ENCODE peak calls at places on chromosome 12, in four cellular contexts. Q is tibial artery; T is CD4-positive, alpha-beta memory T cell; K is colonic mucosa. A is an unnamed sample.
A peak's percentile ranks its signal among the peaks of the same experiment; 100 is the strongest.

GRCh38 chr12:116244001-116244400 is 33.5 kb downstream of the MED13L start:
- DNase-seq in Q (no peak), T (no peak), K (no peak), A (no peak)

GRCh38 chr12:53066594-53066978 is 12.6 kb downstream of the SPRYD3 start:
- DNase-seq in Q (no peak), T (no peak), K (no peak), A (no peak)

GRCh38 chr12:127773520-127773919 is 493.4 kb upstream of the TMEM132C start:
- DNase-seq in Q (no peak), T (no peak), K (no peak), A (no peak)

GRCh38 chr12:79618848-79619404 is 71.8 kb downstream of the PAWR start:
- DNase-seq in Q (no peak), T (no peak), K (no peak), A (no peak)

GRCh38 chr12:114864688-114865685 is 181.0 kb upstream of the TBX3 start:
- DNase-seq in Q (no peak), T (no peak), K (no peak), A (no peak)

GRCh38 chr12:77796775-77797174 is 33.9 kb upstream of the NAV3 start:
- DNase-seq in Q (no peak), T (no peak), K (no peak), A (no peak)

GRCh38 chr12:111775205-111776193 is 8.8 kb downstream of the ALDH2 start:
- DNase-seq in Q (peak; percentile 94), T (no peak), K (peak; percentile 93), A (no peak)

GRCh38 chr12:62522984-62523383 is 56.4 kb downstream of the MON2 start:
- DNase-seq in Q (no peak), T (no peak), K (no peak), A (no peak)

GRCh38 chr12:10726945-10727344 is 3.8 kb upstream of the YBX3 start:
- DNase-seq in Q (no peak), T (no peak), K (no peak), A (no peak)

GRCh38 chr12:57340104-57340503 is 89.1 kb upstream of the STAC3 start:
- DNase-seq in Q (peak; percentile 70), T (no peak), K (peak; percentile 33), A (no peak)

GRCh38 chr12:79300199-79300568 is 390.6 kb downstream of the PAWR start:
- DNase-seq in Q (no peak), T (no peak), K (no peak), A (no peak)

GRCh38 chr12:67322580-67322979 is 53.4 kb downstream of the CAND1 start:
- DNase-seq in Q (no peak), T (no peak), K (no peak), A (no peak)

GRCh38 chr12:120656008-120656407 is 15.6 kb downstream of the CABP1 start:
- DNase-seq in Q (no peak), T (no peak), K (no peak), A (no peak)

GRCh38 chr12:8912910-8913309 is 1.4 kb upstream of the PHC1 start:
- DNase-seq in Q (no peak), T (peak; percentile 29), K (no peak), A (peak; percentile 14)

GRCh38 chr12:93889516-93890202 is 212.5 kb downstream of the CRADD start:
- DNase-seq in Q (no peak), T (no peak), K (no peak), A (no peak)

GRCh38 chr12:102429211-102429610 is 51.2 kb downstream of the IGF1 start:
- DNase-seq in Q (no peak), T (no peak), K (no peak), A (no peak)

GRCh38 chr12:2902287-2902880 is 11.7 kb downstream of the TULP3 start:
- DNase-seq in Q (no peak), T (no peak), K (no peak), A (no peak)

GRCh38 chr12:120261951-120262851 is 3.3 kb downstream of the PXN start:
- DNase-seq in Q (no peak), T (peak; percentile 38), K (peak; percentile 38), A (no peak)

GRCh38 chr12:107374136-107374535 is 280.8 kb upstream of the CRY1 start:
- DNase-seq in Q (no peak), T (no peak), K (no peak), A (peak; percentile 29)

GRCh38 chr12:116384629-116385485 is 107.4 kb upstream of the MED13L start:
- DNase-seq in Q (no peak), T (no peak), K (no peak), A (no peak)

GRCh38 chr12:111451649-111452129 is 46.0 kb downstream of the SH2B3 start:
- DNase-seq in Q (peak; percentile 41), T (peak; percentile 77), K (no peak), A (peak; percentile 71)

GRCh38 chr12:126347421-126347820 is 1282.2 kb downstream of the AACS start:
- DNase-seq in Q (no peak), T (no peak), K (no peak), A (no peak)

GRCh38 chr12:92988622-92989130 is 59.6 kb upstream of the EEA1 start:
- DNase-seq in Q (no peak), T (no peak), K (no peak), A (no peak)

GRCh38 chr12:58841058-58841798 is 79.1 kb downstream of the LRIG3 start:
- DNase-seq in Q (no peak), T (no peak), K (no peak), A (no peak)

GRCh38 chr12:51021694-51022093 is 4.5 kb downstream of the SLC11A2 start:
- DNase-seq in Q (no peak), T (no peak), K (no peak), A (no peak)

GRCh38 chr12:119693006-119693405 is 25.1 kb downstream of the PRKAB1 start:
- DNase-seq in Q (peak; percentile 64), T (no peak), K (peak; percentile 84), A (no peak)

GRCh38 chr12:122836027-122836921 is 1.0 kb downstream of the HIP1R start:
- DNase-seq in Q (peak; percentile 64), T (peak; percentile 68), K (peak; percentile 78), A (no peak)

GRCh38 chr12:122837306-122838265 is 2.3 kb downstream of the HIP1R start:
- DNase-seq in Q (no peak), T (no peak), K (peak; percentile 69), A (no peak)

GRCh38 chr12:122835693-122836026 is 403 bp downstream of the HIP1R start:
- DNase-seq in Q (no peak), T (no peak), K (no peak), A (peak; percentile 19)

GRCh38 chr12:122834229-122834920 is 882 bp upstream of the HIP1R start:
- DNase-seq in Q (peak; percentile 75), T (peak; percentile 27), K (peak; percentile 70), A (peak; percentile 38)

DNA sequence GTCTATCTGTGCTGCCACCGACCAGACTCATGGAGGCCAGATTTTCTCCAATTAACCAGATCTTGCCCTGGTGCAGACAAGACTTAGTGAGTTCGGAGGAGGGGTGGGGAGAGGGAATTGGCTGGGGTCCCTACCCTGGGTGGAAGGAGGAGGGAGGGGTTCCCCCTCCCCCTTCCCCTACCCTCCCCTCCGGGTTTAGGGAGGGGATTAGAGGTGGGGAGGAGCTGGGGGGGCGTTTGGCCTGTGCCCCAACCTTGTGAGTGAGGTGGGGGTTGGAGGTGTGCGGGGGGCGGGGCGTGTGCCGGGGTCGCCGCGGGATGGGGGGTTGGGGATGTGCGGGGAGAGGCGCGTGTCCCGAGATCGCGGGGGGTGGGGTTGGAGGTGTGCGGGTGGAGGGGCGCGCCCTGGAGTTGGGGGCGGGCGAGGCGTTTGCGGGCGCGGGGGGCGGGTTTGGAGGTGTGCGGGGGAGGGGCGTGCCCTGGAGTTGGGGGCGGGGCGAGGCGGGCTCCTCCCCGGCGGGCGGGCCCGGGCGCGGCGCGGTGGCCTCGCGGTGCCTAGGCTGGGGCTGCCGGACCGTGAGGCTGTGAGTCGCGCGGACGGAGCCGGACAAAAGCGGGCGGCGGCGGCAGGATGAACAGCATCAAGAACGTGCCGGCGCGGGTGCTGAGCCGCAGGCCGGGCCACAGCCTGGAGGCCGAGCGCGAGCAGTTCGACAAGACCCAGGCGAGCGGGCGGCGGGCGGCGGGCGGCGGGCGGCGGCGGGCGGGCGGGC is at the start of gene HIP1R:
- DNase-seq in Q (peak; percentile 69), T (peak; percentile 47), K (peak; percentile 74), A (peak; percentile 41)
- H3K27ac ChIP-seq in Q (peak within 1 kb of the TSS; percentile 67), T (peak within 1 kb of the TSS; percentile 55), K (peak within 1 kb of the TSS; percentile 77), A (peak within 1 kb of the TSS; percentile 56)

GRCh38 chr12:128966411-128966810 is 113.1 kb downstream of the GLT1D1 start:
- DNase-seq in Q (no peak), T (no peak), K (no peak), A (no peak)
- H3K9me3 ChIP-seq in Q (no peaks in the 10 kb centered on the region), T (no peaks in the 10 kb centered on the region), K (no peaks in the 10 kb centered on the region), A (no peaks in the 10 kb centered on the region)

GRCh38 chr12:124370384-124370783 is 75.5 kb downstream of the RFLNA start:
- DNase-seq in Q (no peak), T (no peak), K (no peak), A (no peak)
- H3K27ac ChIP-seq in Q (peak overlapping the region; percentile 85), T (no peak overlapping the region), K (peak overlapping the region; percentile 78), A (no peak overlapping the region)

GRCh38 chr12:34400423-34400881 is 378.2 kb downstream of the ALG10 start:
- DNase-seq in Q (peak; percentile 49), T (no peak), K (peak; percentile 10), A (no peak)
- H3K9me3 ChIP-seq in Q (no peaks in the 10 kb centered on the region), T (peaks cover 8% of the 10 kb centered on the region), K (no peaks in the 10 kb centered on the region), A (no peaks in the 10 kb centered on the region)

GRCh38 chr12:6238875-6239274 is 38.7 kb downstream of the CD9 start:
- DNase-seq in Q (no peak), T (no peak), K (no peak), A (no peak)
- H3K27ac ChIP-seq in Q (no peak overlapping the region), T (no peak overlapping the region), K (no peak overlapping the region), A (no peak overlapping the region)

DNA sequence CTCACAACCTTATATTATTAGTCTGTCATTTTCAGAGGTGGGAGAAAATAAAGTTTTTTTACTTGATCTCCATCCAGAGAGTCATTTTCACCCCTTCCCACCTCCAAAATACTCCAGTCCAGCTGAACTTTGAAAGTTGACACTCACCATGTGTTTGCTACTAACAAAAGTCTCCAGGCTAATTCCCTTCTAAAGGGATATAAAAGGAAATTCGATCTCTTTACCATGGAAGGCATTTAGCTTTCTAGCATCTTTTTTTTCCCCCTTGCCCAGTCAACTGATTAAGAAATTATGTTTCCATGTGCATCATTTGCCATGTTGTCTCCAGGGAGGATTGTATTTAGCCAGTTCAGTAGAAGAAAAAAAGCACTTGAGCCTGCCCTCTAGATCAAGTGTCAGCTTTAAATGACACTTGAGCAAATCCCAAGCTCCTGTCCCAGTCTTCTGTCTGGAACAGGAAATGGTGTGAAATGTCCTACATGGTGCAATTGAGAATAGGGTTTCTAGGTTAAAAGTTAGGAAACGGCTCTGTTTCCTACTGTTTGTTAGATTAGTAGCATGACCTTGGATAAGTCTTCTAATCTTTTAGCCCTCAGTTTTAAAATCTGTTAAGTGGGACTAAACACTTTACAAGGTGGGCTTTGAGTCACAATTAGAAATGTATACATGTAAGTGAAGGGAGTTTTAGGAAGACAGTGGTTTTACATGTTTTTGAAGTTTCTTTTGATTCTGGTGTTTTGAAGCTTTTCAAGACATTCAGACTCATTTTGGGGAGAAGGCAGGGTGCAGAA is 67.2 kb downstream of the GNS start:
- DNase-seq in Q (no peak), T (no peak), K (no peak), A (no peak)
- H3K9me3 ChIP-seq in Q (no peaks in the 10 kb centered on the region), T (no peaks in the 10 kb centered on the region), K (no peaks in the 10 kb centered on the region), A (no peaks in the 10 kb centered on the region)

DNA sequence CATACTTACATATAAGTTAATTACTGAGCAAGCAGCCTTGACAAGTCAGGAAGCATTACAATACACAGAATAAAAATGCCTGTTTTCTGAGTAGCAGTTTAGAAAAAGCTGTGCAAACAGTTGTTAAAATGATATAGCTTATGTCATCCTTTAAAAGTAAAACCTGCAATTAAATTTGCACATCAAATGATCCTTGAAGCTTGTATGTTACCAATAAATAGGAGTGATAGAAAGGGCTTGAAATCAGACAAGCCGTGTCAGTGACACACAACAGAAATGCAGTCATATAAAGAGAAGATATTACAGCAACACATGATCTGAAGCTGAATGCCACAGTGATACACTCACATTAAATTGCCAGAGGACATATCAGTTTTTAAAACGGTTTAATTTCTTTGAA is 70.0 kb downstream of the EPS8 start:
- DNase-seq in Q (no peak), T (no peak), K (no peak), A (no peak)
- H3K27ac ChIP-seq in Q (peak overlapping the region; percentile 59), T (no peak overlapping the region), K (peak overlapping the region; percentile 52), A (no peak overlapping the region)

A was measured in CD8-positive, alpha-beta memory T cell.